ENCODE peak calls at places on chromosome 13, in five cellular contexts. X is fibroblast of lung, R is PC-9, V is K562, H is endothelial cell of umbilical vein. G is an unnamed sample.

GRCh38 chr13:41401371-41401770 is 56.0 kb upstream of the RGCC start:
- DNase-seq in X (no peak), R (no peak), V (peak; percentile 23), H (no peak), G (no peak)

GRCh38 chr13:41883147-41883546 is 77.8 kb downstream of the VWA8 start:
- DNase-seq in X (no peak), R (no peak), V (no peak), H (no peak), G (no peak)

GRCh38 chr13:50284540-50284939 is 269.3 kb downstream of the KCNRG start:
- DNase-seq in X (no peak), R (no peak), V (no peak), H (no peak), G (no peak)

GRCh38 chr13:112670118-112670517 is 19.7 kb upstream of the ATP11A start:
- DNase-seq in X (no peak), R (no peak), V (no peak), H (no peak), G (no peak)

GRCh38 chr13:104650426-104650825 is 1584.2 kb upstream of the SLC10A2 start:
- DNase-seq in X (no peak), R (no peak), V (no peak), H (no peak), G (no peak)

GRCh38 chr13:26476111-26476743 is 81.3 kb upstream of the WASF3 start:
- DNase-seq in X (peak; percentile 14), R (no peak), V (no peak), H (peak; percentile 24), G (peak; percentile 75)

GRCh38 chr13:112752711-112753541 is 63.1 kb downstream of the ATP11A start:
- DNase-seq in X (no peak), R (no peak), V (no peak), H (no peak), G (no peak)

GRCh38 chr13:26872444-26873173 is 112.0 kb upstream of the GPR12 start:
- DNase-seq in X (peak; percentile 24), R (peak; percentile 15), V (peak; percentile 61), H (peak; percentile 29), G (peak; percentile 72)

GRCh38 chr13:74070065-74070464 is 64.1 kb downstream of the KLF12 start:
- DNase-seq in X (no peak), R (no peak), V (no peak), H (no peak), G (no peak)

GRCh38 chr13:49539313-49539712 is 43.6 kb downstream of the PHF11 start:
- DNase-seq in X (no peak), R (no peak), V (no peak), H (peak; percentile 46), G (no peak)

GRCh38 chr13:84994582-84994981 is 804.6 kb downstream of the SLITRK6 start:
- DNase-seq in X (peak; percentile 8), R (no peak), V (no peak), H (no peak), G (no peak)

GRCh38 chr13:106318941-106319411 is 216.5 kb downstream of the EFNB2 start:
- DNase-seq in X (peak; percentile 87), R (peak; percentile 72), V (no peak), H (peak; percentile 97), G (peak; percentile 91)

GRCh38 chr13:96958286-96958891 is 35.9 kb downstream of the OXGR1 start:
- DNase-seq in X (peak; percentile 40), R (no peak), V (peak; percentile 16), H (peak; percentile 38), G (peak; percentile 59)

GRCh38 chr13:102800145-102801041 is 1.5 kb downstream of the BIVM start:
- DNase-seq in X (peak; percentile 78), R (peak; percentile 81), V (peak; percentile 83), H (peak; percentile 79), G (peak; percentile 89)

GRCh38 chr13:43363156-43363918 is 340.0 kb downstream of the DNAJC15 start:
- DNase-seq in X (peak; percentile 69), R (no peak), V (no peak), H (peak; percentile 83), G (peak; percentile 70)

GRCh38 chr13:26601669-26602068 is 44.2 kb downstream of the WASF3 start:
- DNase-seq in X (peak; percentile 22), R (no peak), V (no peak), H (peak; percentile 79), G (peak; percentile 69)

GRCh38 chr13:113978741-113979481 is 5.0 kb upstream of the C13orf46 start:
- DNase-seq in X (no peak), R (no peak), V (no peak), H (no peak), G (no peak)

GRCh38 chr13:99988469-99989375 is 7.1 kb downstream of the ZIC2 start:
- DNase-seq in X (no peak), R (no peak), V (no peak), H (no peak), G (no peak)
- TF ChIP-seq EZH2 in X (peak; percentile 70), R (no peak), V (no peak), H (peak; percentile 62), G (no peak)

GRCh38 chr13:23547000-23547590 is 23.1 kb upstream of the TNFRSF19 start:
- DNase-seq in X (peak; percentile 45), R (no peak), V (no peak), H (peak; percentile 12), G (peak; percentile 55)
- H3K4me3 ChIP-seq in X (peak overlapping the region; percentile 61), R (no peak overlapping the region), V (no peak overlapping the region), H (no peak overlapping the region), G (peak overlapping the region; percentile 88)

GRCh38 chr13:78600317-78600899 is 2.9 kb downstream of the POU4F1 start:
- DNase-seq in X (peak; percentile 5), R (no peak), V (no peak), H (no peak), G (no peak)

GRCh38 chr13:78601124-78601885 is 2.0 kb downstream of the POU4F1 start:
- DNase-seq in X (peak; percentile 15), R (no peak), V (no peak), H (peak; percentile 34), G (peak; percentile 38)

GRCh38 chr13:78598382-78598781 is 5.0 kb downstream of the POU4F1 start:
- DNase-seq in X (peak; percentile 14), R (no peak), V (no peak), H (no peak), G (no peak)

GRCh38 chr13:78598933-78599332 is 4.4 kb downstream of the POU4F1 start:
- DNase-seq in X (no peak), R (no peak), V (no peak), H (no peak), G (no peak)

DNA sequence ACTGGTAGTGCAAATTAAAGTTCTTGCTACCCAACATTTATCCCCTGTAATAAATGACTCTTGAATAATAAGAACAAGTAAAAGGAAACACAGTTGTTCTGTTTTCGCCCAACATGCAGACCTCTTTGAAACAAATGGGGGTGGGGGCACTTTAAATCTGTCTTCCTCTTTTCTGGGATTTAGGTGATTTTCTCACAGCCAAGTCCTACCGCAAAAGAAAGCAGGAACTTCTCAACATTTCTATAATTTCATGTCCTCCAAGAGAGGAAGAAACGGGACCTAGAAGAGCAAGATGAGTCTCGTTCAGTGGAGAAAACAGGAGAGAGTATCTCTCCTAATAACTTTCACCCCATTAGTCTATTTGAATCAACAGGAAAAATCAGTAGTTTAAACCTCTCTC is 3.4 kb downstream of the POU4F1 start:
- DNase-seq in X (no peak), R (no peak), V (no peak), H (no peak), G (no peak)
- TF ChIP-seq EZH2 in X (peak; percentile 1), R (no peak), V (no peak), H (no peak), G (no peak)

GRCh38 chr13:46051958-46052313 is 610 bp downstream of the ZC3H13 start:
- DNase-seq in X (no peak), R (no peak), V (no peak), H (peak; percentile 49), G (no peak)

GRCh38 chr13:46045424-46045823 is 7.1 kb downstream of the ZC3H13 start:
- DNase-seq in X (no peak), R (no peak), V (no peak), H (no peak), G (no peak)

GRCh38 chr13:46053162-46054012 is 841 bp upstream of the ZC3H13 start:
- DNase-seq in X (no peak), R (no peak), V (no peak), H (no peak), G (no peak)

GRCh38 chr13:46052314-46053161 is at the start of gene ZC3H13:
- DNase-seq in X (peak; percentile 96), R (peak; percentile 87), V (peak; percentile 94), H (peak; percentile 93), G (peak; percentile 99)

DNA sequence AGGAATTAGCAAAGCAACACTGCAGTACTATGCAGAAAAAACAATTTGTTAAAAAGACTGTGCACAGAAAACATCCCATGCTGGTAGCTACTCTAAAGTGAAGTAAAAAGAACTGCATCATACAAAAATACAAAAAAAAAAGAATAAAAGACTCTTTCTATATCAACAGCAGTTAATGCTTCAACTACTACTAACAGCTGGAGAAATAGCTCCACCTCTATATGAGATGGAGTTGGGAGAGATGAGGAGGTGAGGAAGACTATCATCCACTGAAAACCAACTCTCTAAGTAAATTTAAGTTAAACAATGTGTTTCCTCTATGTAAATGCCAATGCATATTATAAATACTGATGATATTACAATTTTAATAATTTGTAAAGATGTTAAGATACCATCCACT is 1.8 kb downstream of the ZC3H13 start:
- DNase-seq in X (no peak), R (no peak), V (no peak), H (no peak), G (no peak)
- H3K4me3 ChIP-seq in X (peak overlapping the region; percentile 19), R (peak overlapping the region; percentile 82), V (peak overlapping the region; percentile 68), H (no peak overlapping the region), G (peak overlapping the region; percentile 98)

GRCh38 chr13:29423050-29423449 is 172.4 kb downstream of the SLC7A1 start:
- DNase-seq in X (no peak), R (no peak), V (no peak), H (no peak), G (no peak)

GRCh38 chr13:29429496-29429895 is 166.0 kb downstream of the SLC7A1 start:
- DNase-seq in X (no peak), R (no peak), V (no peak), H (no peak), G (peak; percentile 64)

GRCh38 chr13:29428310-29428991 is 167.0 kb downstream of the SLC7A1 start:
- DNase-seq in X (no peak), R (no peak), V (no peak), H (no peak), G (peak; percentile 73)

GRCh38 chr13:29428992-29429315 is 166.5 kb downstream of the SLC7A1 start:
- DNase-seq in X (no peak), R (no peak), V (no peak), H (no peak), G (no peak)

GRCh38 chr13:29427937-29428309 is 167.6 kb downstream of the SLC7A1 start:
- DNase-seq in X (no peak), R (no peak), V (no peak), H (no peak), G (no peak)
- TF ChIP-seq EZH2 in X (no peak), R (no peak), V (no peak), H (no peak), G (no peak)